ENCODE peak calls at places on chromosome 18, in four cellular contexts. R, X, B and F are unnamed samples.

GRCh38 chr18:36695806-36696205 is 133.0 kb downstream of the TPGS2 start:
- DNase-seq in R (no peak), X (no peak), B (no peak), F (no peak)

GRCh38 chr18:79567481-79568147 is 112.0 kb upstream of the CTDP1 start:
- DNase-seq in R (no peak), X (no peak), B (no peak), F (peak)

GRCh38 chr18:22387364-22387763 is 30.4 kb downstream of the CTAGE1 start:
- DNase-seq in R (no peak), X (no peak), B (no peak), F (no peak)

GRCh38 chr18:75248426-75249191 is 38.0 kb downstream of the TSHZ1 start:
- DNase-seq in R (no peak), X (no peak), B (no peak), F (no peak)

GRCh38 chr18:54774971-54775665 is 53.2 kb upstream of the RAB27B start:
- DNase-seq in R (no peak), X (no peak), B (no peak), F (no peak)

GRCh38 chr18:74148543-74149070 is 284 bp downstream of the TIMM21 start:
- DNase-seq in R (no peak), X (no peak), B (no peak), F (no peak)

GRCh38 chr18:33472554-33472953 is 32.0 kb upstream of the CCDC178 start:
- DNase-seq in R (no peak), X (no peak), B (no peak), F (no peak)

GRCh38 chr18:49013961-49014604 is 63.3 kb upstream of the SMAD7 start:
- DNase-seq in R (no peak), X (no peak), B (peak), F (peak)

GRCh38 chr18:49728542-49728941 is 84.8 kb downstream of the ACAA2 start:
- DNase-seq in R (peak), X (peak), B (no peak), F (no peak)

GRCh38 chr18:7272268-7273049 is 41.6 kb downstream of the LRRC30 start:
- DNase-seq in R (no peak), X (no peak), B (no peak), F (peak)

GRCh38 chr18:50287028-50287440 is 458 bp downstream of the CXXC1 start:
- DNase-seq in R (no peak), X (no peak), B (no peak), F (peak)

GRCh38 chr18:45764000-45764686 is 40.2 kb downstream of the SLC14A1 start:
- DNase-seq in R (no peak), X (no peak), B (no peak), F (no peak)

GRCh38 chr18:27844416-27844792 is 332.5 kb downstream of the CDH2 start:
- DNase-seq in R (no peak), X (no peak), B (no peak), F (no peak)

GRCh38 chr18:35158728-35159443 is 81.9 kb upstream of the ZNF397 start:
- DNase-seq in R (no peak), X (no peak), B (no peak), F (no peak)

GRCh38 chr18:68456985-68457384 is 257.9 kb downstream of the TMX3 start:
- DNase-seq in R (no peak), X (no peak), B (no peak), F (no peak)

GRCh38 chr18:9988665-9989064 is 74.8 kb downstream of the VAPA start:
- DNase-seq in R (no peak), X (no peak), B (no peak), F (no peak)

GRCh38 chr18:79528296-79528695 is 132.6 kb downstream of the NFATC1 start:
- DNase-seq in R (no peak), X (no peak), B (peak), F (peak)

GRCh38 chr18:54883816-54884604 is 55.7 kb downstream of the RAB27B start:
- DNase-seq in R (no peak), X (no peak), B (no peak), F (no peak)

GRCh38 chr18:41324020-41324791 is 630.8 kb upstream of the PIK3C3 start:
- DNase-seq in R (no peak), X (no peak), B (no peak), F (no peak)

GRCh38 chr18:58512161-58512581 is 116.7 kb downstream of the ALPK2 start:
- DNase-seq in R (no peak), X (no peak), B (no peak), F (no peak)

GRCh38 chr18:49691177-49691608 is 122.1 kb downstream of the ACAA2 start:
- DNase-seq in R (no peak), X (no peak), B (no peak), F (no peak)

GRCh38 chr18:9354256-9354655 is 19.7 kb downstream of the TWSG1 start:
- DNase-seq in R (no peak), X (peak), B (no peak), F (no peak)

GRCh38 chr18:75204978-75205759 is 3.8 kb downstream of the PTGR3 start:
- DNase-seq in R (no peak), X (no peak), B (no peak), F (no peak)

GRCh38 chr18:48161201-48161910 is 230.9 kb upstream of the SMAD2 start:
- DNase-seq in R (peak), X (peak), B (peak), F (peak)

GRCh38 chr18:34131008-34131407 is 93.7 kb downstream of the NOL4 start:
- DNase-seq in R (no peak), X (no peak), B (no peak), F (no peak)

GRCh38 chr18:49648326-49648725 is 86.5 kb downstream of the LIPG start:
- DNase-seq in R (no peak), X (no peak), B (no peak), F (no peak)

GRCh38 chr18:316391-316790 is 48.5 kb upstream of the THOC1 start:
- DNase-seq in R (no peak), X (no peak), B (no peak), F (no peak)

GRCh38 chr18:77948571-77948970 is 698.9 kb downstream of the GALR1 start:
- DNase-seq in R (no peak), X (no peak), B (no peak), F (no peak)